ENCODE peak calls at places on chromosomes 11 and 22, in five cellular contexts. G, E, R, T and Y are unnamed samples.

GRCh38 chr11:57311109-57311936 is 13.4 kb downstream of the TNKS1BP1 start:
- DNase-seq in G (peak; percentile 91), E (peak; percentile 95), T (peak; percentile 56), R (no peak), Y (peak; percentile 90)

GRCh38 chr11:65436412-65437032 is 13.9 kb downstream of the NEAT1 start:
- DNase-seq in T (no peak), E (no peak), R (no peak), G (no peak), Y (no peak)

GRCh38 chr11:92759571-92760214 is 209.8 kb upstream of the MTNR1B start:
- DNase-seq in G (no peak), E (no peak), R (no peak), T (peak; percentile 20), Y (no peak)

GRCh38 chr11:59573216-59573615 is 42.4 kb downstream of the OSBP start:
- DNase-seq in E (no peak), R (no peak), T (no peak), G (no peak), Y (no peak)

GRCh38 chr11:19976281-19976941 is 183.9 kb downstream of the DBX1 start:
- DNase-seq in E (peak; percentile 21), G (no peak), R (no peak), T (no peak), Y (no peak)

GRCh38 chr11:94171693-94172440 is 43.2 kb downstream of the PANX1 start:
- DNase-seq in R (no peak), E (peak; percentile 84), G (no peak), T (peak; percentile 33), Y (no peak)

GRCh38 chr11:105553015-105553414 is 56.9 kb upstream of the GRIA4 start:
- DNase-seq in G (no peak), E (no peak), R (no peak), T (no peak), Y (no peak)

GRCh38 chr11:26741036-26741435 is 19.2 kb upstream of the SLC5A12 start:
- DNase-seq in G (peak; percentile 39), E (no peak), T (peak; percentile 39), R (no peak), Y (no peak)

GRCh38 chr11:93611836-93612677 is 49.4 kb upstream of the CEP295 start:
- DNase-seq in T (no peak), E (no peak), R (no peak), G (no peak), Y (no peak)

GRCh38 chr22:25827415-25827814 is 85.4 kb downstream of the MYO18B start:
- DNase-seq in T (no peak), E (no peak), R (no peak), G (no peak), Y (no peak)

GRCh38 chr11:116255234-116255953 is 517.4 kb downstream of the BUD13 start:
- DNase-seq in G (no peak), T (peak; percentile 41), E (no peak), R (no peak), Y (no peak)

GRCh38 chr11:73142128-73142377 is at the start of gene FCHSD2:
- DNase-seq in T (no peak), G (no peak), R (no peak), E (peak; percentile 92), Y (no peak)

GRCh38 chr22:26597480-26597879 is 7.5 kb upstream of the TPST2 start:
- DNase-seq in T (no peak), G (no peak), E (no peak), R (no peak), Y (no peak)

GRCh38 chr11:88402192-88402715 is 64.7 kb upstream of the CTSC start:
- DNase-seq in G (peak; percentile 75), E (no peak), R (no peak), T (no peak), Y (peak; percentile 86)

GRCh38 chr11:118241191-118242098 is 10.7 kb downstream of the MPZL3 start:
- DNase-seq in G (no peak), E (peak; percentile 35), T (no peak), R (no peak), Y (no peak)

GRCh38 chr11:71485063-71485399 is 32.0 kb downstream of the NADSYN1 start:
- DNase-seq in R (no peak), G (no peak), T (no peak), E (no peak), Y (no peak)

GRCh38 chr22:50473855-50474671 is 772 bp downstream of the SBF1 start:
- DNase-seq in T (no peak), R (no peak), E (peak; percentile 53), G (no peak), Y (no peak)

GRCh38 chr22:47898946-47899345 is 1136.5 kb downstream of the TBC1D22A start:
- DNase-seq in R (no peak), G (no peak), E (no peak), T (no peak), Y (no peak)

GRCh38 chr11:119794756-119795155 is 65.8 kb upstream of the NECTIN1 start:
- DNase-seq in E (no peak), T (no peak), R (no peak), G (no peak), Y (no peak)

GRCh38 chr11:32088117-32088941 is 2.5 kb upstream of the RCN1 start:
- DNase-seq in T (peak; percentile 77), G (peak; percentile 55), R (no peak), E (peak; percentile 15), Y (peak; percentile 72)

GRCh38 chr11:122268601-122269130 is 152.7 kb upstream of the BLID start:
- DNase-seq in R (no peak), G (no peak), E (no peak), T (no peak), Y (no peak)

GRCh38 chr22:38108561-38109319 is 1.7 kb downstream of the BAIAP2L2 start:
- DNase-seq in R (no peak), E (no peak), G (no peak), T (no peak), Y (no peak)

GRCh38 chr22:43988116-43988817 is 33.0 kb downstream of the SAMM50 start:
- DNase-seq in G (no peak), E (no peak), R (no peak), T (no peak), Y (no peak)

GRCh38 chr22:31271485-31271884 is 20.8 kb downstream of the PIK3IP1 start:
- DNase-seq in G (no peak), R (no peak), T (no peak), E (no peak), Y (peak; percentile 83)

GRCh38 chr22:32378703-32379272 is 21.1 kb downstream of the RFPL3 start:
- DNase-seq in E (peak; percentile 74), G (no peak), R (no peak), T (no peak), Y (no peak)

GRCh38 chr22:48100685-48101417 is 1338.4 kb downstream of the TBC1D22A start:
- DNase-seq in T (no peak), G (no peak), E (no peak), R (no peak), Y (no peak)

GRCh38 chr11:69696749-69697488 is 6.9 kb downstream of the FGF19 start:
- DNase-seq in E (no peak), T (no peak), R (no peak), G (no peak), Y (no peak)

GRCh38 chr11:2781413-2782274 is 81.8 kb upstream of the KCNQ1OT1 start:
- DNase-seq in E (no peak), T (no peak), R (peak; percentile 4), G (no peak), Y (no peak)

GRCh38 chr11:18594999-18595749 is 4.4 kb upstream of the MISFA start:
- DNase-seq in G (peak; percentile 46), E (no peak), R (no peak), T (no peak), Y (no peak)

GRCh38 chr22:27327981-27328721 is 473.4 kb downstream of the MN1 start:
- DNase-seq in T (no peak), R (no peak), G (no peak), E (no peak), Y (no peak)

GRCh38 chr11:112694813-112695212 is 266.4 kb upstream of the NCAM1 start:
- DNase-seq in R (no peak), E (no peak), G (no peak), T (no peak), Y (no peak)

GRCh38 chr11:26905368-26905767 is 88.5 kb upstream of the FIBIN start:
- DNase-seq in R (no peak), G (no peak), T (no peak), E (no peak), Y (no peak)